ENCODE peak calls at places on chromosomes 13 and 19, in six cellular contexts. W, Y, S, E, N and K are unnamed samples.

GRCh38 chr19:7705387-7706187 is 3.7 kb upstream of the FCER2 start:
- DNase-seq in Y (no peak), S (peak; percentile 90), E (no peak), W (peak; percentile 72), N (no peak), K (peak; percentile 76)

GRCh38 chr19:41225238-41226052 is 6.4 kb downstream of the AXL start:
- DNase-seq in W (peak; percentile 48), Y (peak; percentile 80), S (peak; percentile 92), N (peak; percentile 100), E (peak; percentile 100), K (no peak)

GRCh38 chr13:113595131-113595530 is 10.6 kb downstream of the TFDP1 start:
- DNase-seq in S (peak; percentile 67), N (no peak), Y (no peak), E (no peak), W (peak; percentile 3), K (no peak)

GRCh38 chr13:43574601-43575000 is 212.2 kb downstream of the ENOX1 start:
- DNase-seq in N (no peak), S (no peak), Y (no peak), E (no peak), W (no peak), K (no peak)

GRCh38 chr19:834216-834615 is 6.6 kb downstream of the AZU1 start:
- DNase-seq in N (no peak), E (no peak), S (no peak), Y (no peak), W (no peak), K (no peak)

GRCh38 chr13:107835339-107836018 is 379.9 kb downstream of the LIG4 start:
- DNase-seq in W (no peak), N (peak; percentile 48), S (no peak), Y (no peak), E (no peak), K (no peak)

GRCh38 chr13:41835871-41836270 is 125.0 kb downstream of the VWA8 start:
- DNase-seq in Y (no peak), N (peak; percentile 88), W (no peak), E (no peak), S (no peak), K (no peak)

GRCh38 chr19:58021541-58022282 is 12.1 kb upstream of the ZSCAN1 start:
- DNase-seq in Y (peak; percentile 98), S (no peak), E (peak; percentile 18), N (peak; percentile 61), W (peak; percentile 27), K (no peak)

GRCh38 chr19:46394398-46394797 is 19.0 kb downstream of the CCDC8 start:
- DNase-seq in N (no peak), W (no peak), S (no peak), E (no peak), Y (no peak), K (no peak)

GRCh38 chr19:31339405-31339804 is 9.8 kb downstream of the TSHZ3 start:
- DNase-seq in W (no peak), Y (no peak), N (no peak), S (no peak), E (no peak), K (no peak)

GRCh38 chr13:50388481-50388880 is 373.2 kb downstream of the KCNRG start:
- DNase-seq in Y (no peak), W (no peak), S (no peak), E (no peak), N (no peak), K (no peak)
- TF ChIP-seq CTCF in Y (no peak), W (no peak), S (no peak), E (no peak), N (no peak), K (no peak)

GRCh38 chr19:55913643-55914268 is 18.4 kb downstream of the NLRP13 start:
- DNase-seq in W (no peak), Y (no peak), E (no peak), N (no peak), S (peak; percentile 31), K (no peak)
- TF ChIP-seq CTCF in W (no peak), Y (peak; percentile 9), E (no peak), N (no peak), S (no peak), K (no peak)

GRCh38 chr19:39840492-39840891 is 5.7 kb downstream of the FBL start:
- DNase-seq in Y (no peak), W (no peak), E (no peak), S (no peak), N (no peak), K (no peak)

GRCh38 chr19:39843919-39844793 is 2.0 kb downstream of the FBL start:
- DNase-seq in S (no peak), E (peak; percentile 89), N (peak; percentile 71), W (no peak), Y (peak; percentile 68), K (peak; percentile 50)

GRCh38 chr19:39841041-39841440 is 5.1 kb downstream of the FBL start:
- DNase-seq in S (no peak), Y (no peak), W (no peak), E (no peak), N (no peak), K (no peak)

GRCh38 chr19:39845172-39845571 is 1.0 kb downstream of the FBL start:
- DNase-seq in E (no peak), N (no peak), W (no peak), Y (no peak), S (no peak), K (no peak)

GRCh38 chr19:39842693-39843435 is 3.3 kb downstream of the FBL start:
- DNase-seq in W (no peak), Y (no peak), E (no peak), N (no peak), S (no peak), K (no peak)
- TF ChIP-seq CTCF in W (no peak), Y (no peak), E (no peak), N (no peak), S (no peak), K (no peak)

DNA sequence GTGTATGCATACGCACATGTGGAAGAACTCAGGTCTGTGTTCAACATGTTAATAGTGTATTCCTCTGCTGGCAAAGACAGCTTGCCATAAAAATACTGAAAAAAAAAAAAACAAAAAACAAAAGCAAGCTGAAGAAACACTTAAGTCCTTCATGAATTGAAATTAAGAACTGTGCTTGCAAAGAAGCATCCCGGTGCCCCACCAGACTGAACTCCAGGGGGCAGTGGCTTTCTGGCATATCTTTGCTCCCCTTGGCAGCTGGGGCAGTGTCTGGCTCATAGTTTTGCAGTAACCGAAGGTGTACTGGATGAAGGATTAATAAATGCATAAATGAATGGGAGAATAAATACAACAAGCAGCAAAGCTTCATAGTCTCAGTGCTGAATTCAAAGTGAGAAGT is 187.6 kb downstream of the LHFPL6 start:
- DNase-seq in Y (peak; percentile 63), W (no peak), E (no peak), N (peak; percentile 64), S (no peak), K (no peak)
- TF ChIP-seq CTCF in Y (peak; percentile 82), W (no peak), E (peak; percentile 28), N (peak; percentile 62), S (no peak), K (peak; percentile 7)

GRCh38 chr13:45473627-45474026 is 8.9 kb downstream of the COG3 start:
- DNase-seq in Y (peak; percentile 71), S (no peak), W (no peak), N (no peak), E (no peak), K (no peak)
- TF ChIP-seq CTCF in Y (peak; percentile 47), S (no peak), W (no peak), N (no peak), E (no peak), K (peak; percentile 18)